ENCODE peak calls at places on chromosomes 3 and 15, in eight cellular contexts. Z is MG63; G is HFFc6; W is stimulated activated CD8-positive, alpha-beta memory T cell treated with anti-CD3 and anti-CD28 coated beads, Interleukin-15, amount 100 ng/mL, for 1 hour; B is stimulated activated CD4-positive, alpha-beta T cell treated with anti-CD3 and anti-CD28 coated beads, Interleukin-2, amount 100 ng/mL, for 48 hours; E is activated naive CD4-positive, alpha-beta T cell treated with Interleukin-2 at 50 U/mL for 16 hours; C is activated T-cell treated with anti-CD3 and anti-CD28 coated beads for 1 hour; S is natural killer cell treated with Interleukin-12 subunit alpha and Interleukin-12 subunit beta and Interleukin-15 and Interleukin-18, amount 100 ng/mL, for 72 hours. K is an unnamed sample.

GRCh38 chr3:49016414-49017228 is 1.8 kb downstream of the DALRD3 start:
- DNase-seq in Z (no peak), E (no peak), C (no peak), W (no peak), S (no peak), B (no peak), G (no peak), K (no peak)

GRCh38 chr3:53166781-53167291 is 5.8 kb downstream of the PRKCD start:
- DNase-seq in B (no peak), W (no peak), C (no peak), S (no peak), G (peak), Z (peak), E (no peak), K (no peak)

GRCh38 chr3:68988740-68989139 is 24.7 kb downstream of the EOGT start:
- DNase-seq in G (peak), W (no peak), E (no peak), Z (no peak), S (no peak), B (no peak), C (no peak), K (no peak)

GRCh38 chr15:85044251-85044853 is 62.7 kb downstream of the PDE8A start:
- DNase-seq in W (peak), B (peak), S (no peak), G (peak), E (peak), C (peak), Z (peak), K (peak)

GRCh38 chr3:43620953-43621405 is 832 bp downstream of the ANO10 start:
- DNase-seq in G (peak), Z (no peak), C (no peak), S (no peak), E (no peak), B (no peak), W (no peak), K (no peak)

GRCh38 chr15:59522988-59523461 is 85.0 kb downstream of the FAM81A start:
- DNase-seq in E (peak), W (peak), B (no peak), C (peak), S (no peak), Z (no peak), G (no peak), K (peak)

GRCh38 chr3:108296239-108296638 is at the start of gene HHLA2:
- DNase-seq in G (no peak), Z (no peak), W (no peak), C (no peak), B (peak), E (peak), S (no peak), K (no peak)

GRCh38 chr3:134709076-134709475 is 58.3 kb upstream of the KY start:
- DNase-seq in C (no peak), Z (no peak), E (no peak), G (no peak), W (no peak), B (no peak), S (no peak), K (no peak)